ENCODE peak calls at places on chromosomes 3 and 15, in eight cellular contexts. One of them, this sample, is unnamed.

GRCh38 chr3:101091489-101091888 is 98.3 kb upstream of the ABI3BP start:
- DNase-seq in naive thymus-derived CD4-positive, alpha-beta T cell: no peak
- DNase-seq in WERI-Rb-1: no peak
- DNase-seq in AG09309: no peak
- DNase-seq in spleen: no peak
- DNase-seq in adrenal gland: no peak
- DNase-seq in astrocyte of the spinal cord: peak
- DNase-seq in fibroblast of lung: peak
- DNase-seq in this sample: no peak

GRCh38 chr3:45112939-45113338 is 33.2 kb downstream of the CDCP1 start:
- DNase-seq in naive thymus-derived CD4-positive, alpha-beta T cell: no peak
- DNase-seq in WERI-Rb-1: no peak
- DNase-seq in AG09309: peak
- DNase-seq in spleen: no peak
- DNase-seq in adrenal gland: no peak
- DNase-seq in astrocyte of the spinal cord: no peak
- DNase-seq in fibroblast of lung: peak
- DNase-seq in this sample: no peak

GRCh38 chr15:69446947-69447346 is 5.7 kb upstream of the RPLP1 start:
- DNase-seq in naive thymus-derived CD4-positive, alpha-beta T cell: no peak
- DNase-seq in WERI-Rb-1: no peak
- DNase-seq in AG09309: no peak
- DNase-seq in spleen: no peak
- DNase-seq in adrenal gland: no peak
- DNase-seq in astrocyte of the spinal cord: no peak
- DNase-seq in fibroblast of lung: no peak
- DNase-seq in this sample: no peak

GRCh38 chr15:83571820-83572707 is 81.9 kb upstream of the ADAMTSL3 start:
- DNase-seq in naive thymus-derived CD4-positive, alpha-beta T cell: no peak
- DNase-seq in WERI-Rb-1: no peak
- DNase-seq in AG09309: peak
- DNase-seq in spleen: no peak
- DNase-seq in adrenal gland: no peak
- DNase-seq in astrocyte of the spinal cord: peak
- DNase-seq in fibroblast of lung: peak
- DNase-seq in this sample: peak

GRCh38 chr3:54712539-54712938 is 215.3 kb downstream of the LRTM1 start:
- DNase-seq in naive thymus-derived CD4-positive, alpha-beta T cell: no peak
- DNase-seq in WERI-Rb-1: no peak
- DNase-seq in AG09309: no peak
- DNase-seq in spleen: no peak
- DNase-seq in adrenal gland: no peak
- DNase-seq in astrocyte of the spinal cord: no peak
- DNase-seq in fibroblast of lung: peak
- DNase-seq in this sample: no peak

GRCh38 chr3:67418539-67419529 is 235.6 kb downstream of the SUCLG2 start:
- DNase-seq in naive thymus-derived CD4-positive, alpha-beta T cell: no peak
- DNase-seq in WERI-Rb-1: no peak
- DNase-seq in AG09309: no peak
- DNase-seq in spleen: no peak
- DNase-seq in adrenal gland: no peak
- DNase-seq in astrocyte of the spinal cord: no peak
- DNase-seq in fibroblast of lung: peak
- DNase-seq in this sample: no peak

GRCh38 chr3:126473292-126474168 is 2.2 kb downstream of the ZXDC start:
- DNase-seq in naive thymus-derived CD4-positive, alpha-beta T cell: no peak
- DNase-seq in WERI-Rb-1: no peak
- DNase-seq in AG09309: no peak
- DNase-seq in spleen: peak
- DNase-seq in adrenal gland: no peak
- DNase-seq in astrocyte of the spinal cord: no peak
- DNase-seq in fibroblast of lung: no peak
- DNase-seq in this sample: no peak

GRCh38 chr15:60076582-60077263 is 72.6 kb downstream of the FOXB1 start:
- DNase-seq in naive thymus-derived CD4-positive, alpha-beta T cell: no peak
- DNase-seq in WERI-Rb-1: no peak
- DNase-seq in AG09309: no peak
- DNase-seq in spleen: no peak
- DNase-seq in adrenal gland: no peak
- DNase-seq in astrocyte of the spinal cord: no peak
- DNase-seq in fibroblast of lung: no peak
- DNase-seq in this sample: no peak

GRCh38 chr15:57505949-57506391 is 85.7 kb upstream of the MYZAP start:
- DNase-seq in naive thymus-derived CD4-positive, alpha-beta T cell: no peak
- DNase-seq in WERI-Rb-1: no peak
- DNase-seq in AG09309: no peak
- DNase-seq in spleen: no peak
- DNase-seq in adrenal gland: no peak
- DNase-seq in astrocyte of the spinal cord: peak
- DNase-seq in fibroblast of lung: peak
- DNase-seq in this sample: no peak

GRCh38 chr3:50122071-50122470 is 33.1 kb upstream of the SEMA3F start:
- DNase-seq in naive thymus-derived CD4-positive, alpha-beta T cell: no peak
- DNase-seq in WERI-Rb-1: peak
- DNase-seq in AG09309: no peak
- DNase-seq in spleen: peak
- DNase-seq in adrenal gland: no peak
- DNase-seq in astrocyte of the spinal cord: no peak
- DNase-seq in fibroblast of lung: no peak
- DNase-seq in this sample: no peak

GRCh38 chr15:100844778-100845177 is 34.9 kb upstream of the ALDH1A3 start:
- DNase-seq in naive thymus-derived CD4-positive, alpha-beta T cell: no peak
- DNase-seq in WERI-Rb-1: no peak
- DNase-seq in AG09309: no peak
- DNase-seq in spleen: no peak
- DNase-seq in adrenal gland: no peak
- DNase-seq in astrocyte of the spinal cord: no peak
- DNase-seq in fibroblast of lung: no peak
- DNase-seq in this sample: no peak

GRCh38 chr15:100841426-100841825 is 38.2 kb upstream of the ALDH1A3 start:
- DNase-seq in naive thymus-derived CD4-positive, alpha-beta T cell: no peak
- DNase-seq in WERI-Rb-1: no peak
- DNase-seq in AG09309: no peak
- DNase-seq in spleen: no peak
- DNase-seq in adrenal gland: no peak
- DNase-seq in astrocyte of the spinal cord: no peak
- DNase-seq in fibroblast of lung: no peak
- DNase-seq in this sample: no peak

GRCh38 chr15:100844167-100844566 is 35.5 kb upstream of the ALDH1A3 start:
- DNase-seq in naive thymus-derived CD4-positive, alpha-beta T cell: no peak
- DNase-seq in WERI-Rb-1: no peak
- DNase-seq in AG09309: no peak
- DNase-seq in spleen: no peak
- DNase-seq in adrenal gland: no peak
- DNase-seq in astrocyte of the spinal cord: no peak
- DNase-seq in fibroblast of lung: no peak
- DNase-seq in this sample: no peak

GRCh38 chr15:100847194-100847593 is 32.4 kb upstream of the ALDH1A3 start:
- DNase-seq in naive thymus-derived CD4-positive, alpha-beta T cell: no peak
- DNase-seq in WERI-Rb-1: no peak
- DNase-seq in AG09309: no peak
- DNase-seq in spleen: no peak
- DNase-seq in adrenal gland: no peak
- DNase-seq in astrocyte of the spinal cord: no peak
- DNase-seq in fibroblast of lung: no peak
- DNase-seq in this sample: no peak

DNA sequence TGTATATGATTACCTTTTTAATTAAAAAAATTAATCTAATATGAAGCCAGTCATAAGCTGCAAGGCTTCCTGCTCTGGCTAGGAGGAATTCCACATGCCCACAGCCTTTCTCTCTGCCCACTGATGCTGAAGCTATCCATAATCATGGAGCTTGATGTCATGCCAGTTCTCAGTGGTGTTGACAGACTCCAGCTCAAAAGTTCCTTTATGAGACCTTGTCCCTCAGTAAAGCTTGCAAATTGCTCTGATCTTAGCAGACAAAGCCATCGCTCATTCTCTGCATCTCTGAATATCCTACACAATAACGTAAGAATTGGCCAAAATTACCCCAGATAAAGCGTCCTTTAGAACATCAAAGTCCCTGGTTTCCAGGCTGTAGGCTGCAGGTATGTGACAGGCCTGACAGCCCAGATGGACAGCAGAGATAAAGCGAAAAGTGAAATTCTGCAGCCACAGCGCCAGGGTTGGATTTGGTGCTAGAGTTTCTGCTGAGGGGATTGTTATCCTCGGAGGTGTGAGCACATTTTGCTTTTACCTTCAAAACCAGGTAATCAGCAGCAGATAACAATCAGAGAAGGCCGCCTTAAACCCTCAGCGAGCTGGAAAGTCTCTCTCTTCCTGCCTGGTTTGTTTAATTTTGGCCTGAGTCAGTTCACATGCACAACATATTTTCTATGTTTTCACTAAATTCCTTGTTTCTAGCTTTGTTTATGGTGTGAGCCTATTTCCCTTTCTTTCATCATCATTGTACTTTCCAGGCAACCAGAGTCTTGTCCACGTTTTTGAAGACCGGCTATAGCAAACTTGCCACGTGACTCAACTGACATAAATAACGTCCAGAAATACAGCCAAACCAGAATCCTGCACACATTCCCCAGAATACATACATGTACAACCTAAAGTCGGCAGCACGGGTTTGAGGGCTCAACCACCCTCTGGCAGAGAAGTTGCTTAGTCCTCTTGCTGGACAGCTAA is 36.6 kb upstream of the ALDH1A3 start:
- DNase-seq in naive thymus-derived CD4-positive, alpha-beta T cell: no peak
- DNase-seq in WERI-Rb-1: no peak
- DNase-seq in AG09309: peak
- DNase-seq in spleen: no peak
- DNase-seq in adrenal gland: no peak
- DNase-seq in astrocyte of the spinal cord: peak
- DNase-seq in fibroblast of lung: peak
- DNase-seq in this sample: no peak
- H3K4me3 ChIP-seq in naive thymus-derived CD4-positive, alpha-beta T cell: no peak
- H3K4me3 ChIP-seq in WERI-Rb-1: no peak
- H3K4me3 ChIP-seq in AG09309: no peak
- H3K4me3 ChIP-seq in spleen: no peak
- H3K4me3 ChIP-seq in adrenal gland: no peak
- H3K4me3 ChIP-seq in astrocyte of the spinal cord: no peak
- H3K4me3 ChIP-seq in fibroblast of lung: no peak
- H3K4me3 ChIP-seq in this sample: no peak

DNA sequence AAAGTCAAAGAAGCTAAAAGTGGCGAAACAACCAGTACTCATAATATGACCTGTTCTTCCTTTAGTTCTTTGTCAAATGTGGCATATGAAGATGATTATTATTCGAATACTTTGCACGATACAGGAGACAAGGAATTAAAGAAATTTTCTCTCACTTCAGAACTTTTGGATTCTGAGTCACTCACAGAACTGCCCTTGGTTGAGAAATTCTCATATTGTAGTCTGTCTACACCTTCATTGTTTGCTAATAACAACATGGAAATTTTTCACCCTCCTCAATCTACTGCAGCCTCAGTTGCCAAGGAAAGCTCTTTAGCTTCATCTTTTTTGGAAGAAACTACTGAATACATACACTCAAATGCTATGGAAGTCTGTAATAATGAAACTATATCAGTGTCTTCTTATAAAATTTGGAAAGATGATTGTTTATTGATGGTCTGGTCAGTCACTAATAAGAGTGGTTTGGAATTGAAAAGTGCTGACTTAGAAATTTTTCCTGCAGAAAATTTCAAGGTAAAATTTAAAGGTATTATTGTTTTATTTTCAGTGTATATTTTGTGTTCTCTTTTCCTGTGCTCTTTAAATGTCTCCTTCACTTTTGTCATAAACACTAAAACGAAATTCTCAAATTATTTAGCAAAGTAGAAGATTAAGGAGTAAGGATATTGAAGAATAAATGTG is 89.0 kb downstream of the AP4E1 start:
- DNase-seq in naive thymus-derived CD4-positive, alpha-beta T cell: no peak
- DNase-seq in WERI-Rb-1: no peak
- DNase-seq in AG09309: no peak
- DNase-seq in spleen: no peak
- DNase-seq in adrenal gland: no peak
- DNase-seq in astrocyte of the spinal cord: no peak
- DNase-seq in fibroblast of lung: no peak
- DNase-seq in this sample: no peak
- H3K4me3 ChIP-seq in naive thymus-derived CD4-positive, alpha-beta T cell: no peak
- H3K4me3 ChIP-seq in WERI-Rb-1: no peak
- H3K4me3 ChIP-seq in AG09309: no peak
- H3K4me3 ChIP-seq in spleen: no peak
- H3K4me3 ChIP-seq in adrenal gland: no peak
- H3K4me3 ChIP-seq in astrocyte of the spinal cord: no peak
- H3K4me3 ChIP-seq in fibroblast of lung: no peak
- H3K4me3 ChIP-seq in this sample: no peak

DNA sequence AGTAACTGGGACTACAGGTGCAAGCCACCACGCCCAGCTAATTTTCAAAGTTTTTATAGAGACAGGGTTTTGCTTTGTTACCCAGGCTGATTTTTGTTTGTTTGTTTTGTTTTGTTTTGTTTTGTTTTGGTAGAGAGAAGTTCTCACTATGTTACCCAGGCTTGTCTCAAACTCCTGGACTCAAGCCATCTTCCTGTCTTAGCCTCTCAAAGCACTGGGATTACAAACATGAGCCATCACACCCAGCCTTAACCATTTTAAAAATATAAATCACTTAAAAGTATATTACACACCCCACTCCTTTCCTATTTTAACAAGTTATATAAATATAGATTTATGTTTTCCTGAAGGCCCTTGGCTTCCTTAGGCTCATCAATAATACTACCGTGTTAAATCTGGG is 6.5 kb upstream of the DYNC1LI1 start:
- DNase-seq in naive thymus-derived CD4-positive, alpha-beta T cell: no peak
- DNase-seq in WERI-Rb-1: no peak
- DNase-seq in AG09309: no peak
- DNase-seq in spleen: no peak
- DNase-seq in adrenal gland: no peak
- DNase-seq in astrocyte of the spinal cord: no peak
- DNase-seq in fibroblast of lung: no peak
- DNase-seq in this sample: no peak
- H3K4me3 ChIP-seq in naive thymus-derived CD4-positive, alpha-beta T cell: no peak
- H3K4me3 ChIP-seq in WERI-Rb-1: no peak
- H3K4me3 ChIP-seq in AG09309: no peak
- H3K4me3 ChIP-seq in spleen: no peak
- H3K4me3 ChIP-seq in adrenal gland: no peak
- H3K4me3 ChIP-seq in astrocyte of the spinal cord: no peak
- H3K4me3 ChIP-seq in fibroblast of lung: peak
- H3K4me3 ChIP-seq in this sample: no peak

DNA sequence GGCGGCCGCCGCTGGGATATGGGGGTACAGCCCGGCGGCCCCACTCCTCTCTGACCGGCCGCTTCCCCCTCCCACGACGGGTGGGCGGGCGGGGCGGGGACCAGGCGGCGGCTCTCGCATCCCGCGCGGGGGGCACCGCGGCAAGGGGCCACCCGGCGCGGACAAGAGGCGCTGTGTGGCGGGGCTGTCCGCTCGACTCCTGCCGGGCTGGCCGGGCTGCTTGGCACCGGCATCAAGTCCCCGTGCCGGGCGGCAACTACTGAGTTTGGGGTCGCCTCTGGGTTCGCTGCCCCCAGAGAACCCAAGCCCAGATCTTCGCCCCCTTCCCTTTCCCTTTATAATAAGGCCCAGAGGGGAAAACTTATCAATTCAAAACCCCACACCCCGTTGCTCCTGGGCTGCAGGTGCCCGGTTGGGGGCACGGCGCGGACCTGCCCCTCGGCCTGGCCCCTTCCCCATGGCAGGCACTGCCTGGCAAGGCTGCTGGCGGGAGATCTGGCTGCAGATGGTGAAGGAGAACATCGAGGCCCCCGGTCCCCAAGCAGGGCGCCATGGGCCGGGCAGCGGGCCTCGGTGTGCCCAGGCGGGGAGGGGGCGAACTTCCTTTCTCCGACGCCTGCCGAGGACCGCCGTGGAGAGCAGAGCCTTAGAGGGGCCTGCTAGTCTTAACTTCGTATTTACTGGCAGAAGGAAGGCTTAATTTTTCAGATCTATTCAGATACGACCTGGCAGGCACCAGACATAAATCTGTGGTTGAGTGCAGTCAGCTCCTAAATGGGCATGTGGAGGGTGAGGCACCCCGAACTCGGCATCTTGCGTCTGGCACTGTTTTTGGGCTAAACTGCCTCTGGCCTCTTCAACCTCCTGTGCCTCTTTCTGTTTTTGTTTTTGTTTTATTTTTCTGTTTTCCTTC is 913 bp downstream of the APBA2 start:
- DNase-seq in naive thymus-derived CD4-positive, alpha-beta T cell: peak
- DNase-seq in WERI-Rb-1: no peak
- DNase-seq in AG09309: no peak
- DNase-seq in spleen: no peak
- DNase-seq in adrenal gland: no peak
- DNase-seq in astrocyte of the spinal cord: no peak
- DNase-seq in fibroblast of lung: no peak
- DNase-seq in this sample: no peak
- H3K4me3 ChIP-seq in naive thymus-derived CD4-positive, alpha-beta T cell: peak
- H3K4me3 ChIP-seq in WERI-Rb-1: peak
- H3K4me3 ChIP-seq in AG09309: peak
- H3K4me3 ChIP-seq in spleen: peak
- H3K4me3 ChIP-seq in adrenal gland: peak
- H3K4me3 ChIP-seq in astrocyte of the spinal cord: peak
- H3K4me3 ChIP-seq in fibroblast of lung: peak
- H3K4me3 ChIP-seq in this sample: peak

This sample was measured in iPS DF 6.9.